ENCODE peak calls at places on chromosomes 11 and 22, in eight cellular contexts. O is GM23248, B is neural progenitor cell, U is HCT116, G is OCI-LY7, K is hepatocyte, I is MM.1S, H is GM23338. C is an unnamed sample. For H3K4me1, the result is how much of the 10 kb centered on the place peaks cover.

GRCh38 chr22:32661296-32661695 is 140.2 kb upstream of the TIMP3 start:
- DNase-seq in O (peak), B (no peak), U (no peak), G (no peak), K (peak), I (no peak), H (no peak), C (no peak)

GRCh38 chr22:45242778-45243191 is 2.1 kb upstream of the KIAA0930 start:
- DNase-seq in O (no peak), B (no peak), U (no peak), G (no peak), K (no peak), I (no peak), H (peak), C (peak)

GRCh38 chr22:19524170-19525115 is at the start of gene CLDN5:
- DNase-seq in O (peak), B (peak), U (no peak), G (no peak), K (no peak), I (no peak), H (peak), C (no peak)

GRCh38 chr11:5004429-5005274 is 10.0 kb downstream of the OR51L1 start:
- DNase-seq in O (peak), B (peak), U (peak), G (peak), K (peak), I (peak), H (peak), C (peak)

GRCh38 chr11:112524808-112525207 is 264.1 kb upstream of the PLET1 start:
- DNase-seq in O (peak), B (no peak), U (no peak), G (no peak), K (no peak), I (no peak), H (no peak), C (no peak)

GRCh38 chr11:72703281-72704008 is 29.2 kb upstream of the PDE2A start:
- DNase-seq in O (peak), B (peak), U (no peak), G (no peak), K (peak), I (no peak), H (no peak), C (no peak)

GRCh38 chr11:1640076-1640946 is 10.7 kb downstream of the KRTAP5-5 start:
- DNase-seq in O (peak), B (peak), U (no peak), G (peak), K (peak), I (peak), H (peak), C (peak)

GRCh38 chr11:3939211-3939610 is 83.7 kb downstream of the STIM1 start:
- DNase-seq in O (peak), B (no peak), U (no peak), G (no peak), K (no peak), I (peak), H (no peak), C (no peak)

GRCh38 chr11:119741369-119742262 is 12.6 kb upstream of the NECTIN1 start:
- DNase-seq in O (peak), B (peak), U (no peak), G (peak), K (peak), I (peak), H (peak), C (peak)

GRCh38 chr11:78987748-78988147 is 413.1 kb upstream of the NARS2 start:
- DNase-seq in O (no peak), B (no peak), U (no peak), G (no peak), K (no peak), I (no peak), H (no peak), C (no peak)

GRCh38 chr11:80007616-80008015 is 566.8 kb upstream of the TENM4 start:
- DNase-seq in O (no peak), B (no peak), U (no peak), G (no peak), K (no peak), I (no peak), H (no peak), C (no peak)
- TF ChIP-seq EZH2phosphoT487 in O (no peak), B (no peak), U (no peak), G (no peak), K (no peak), I (no peak), H (no peak), C (no peak)

DNA sequence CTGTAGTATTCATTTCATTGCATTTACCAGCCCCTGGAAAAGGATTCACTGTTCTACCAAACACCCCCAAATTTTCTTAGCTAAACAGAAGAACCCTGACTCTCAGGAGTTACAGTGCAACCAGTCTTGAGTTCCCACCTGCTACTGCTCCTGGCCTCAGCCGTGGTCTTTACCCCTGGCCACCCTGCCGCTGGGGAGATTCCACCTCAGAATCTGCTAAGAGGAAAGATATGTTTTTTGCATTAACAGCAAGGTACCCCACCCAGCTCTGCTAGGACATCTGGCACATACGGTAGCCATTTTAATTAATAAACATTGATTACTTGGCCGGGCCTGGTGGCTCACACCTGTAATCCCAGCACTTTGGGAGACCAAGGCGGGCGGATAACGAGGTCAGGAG is 9.0 kb downstream of the JAML start:
- DNase-seq in O (no peak), B (no peak), U (no peak), G (no peak), K (no peak), I (no peak), H (no peak), C (no peak)
- H3K4me1 ChIP-seq in O (under half), B (under half), U (under half), G (under half), K (under half), I (under half), H (under half), C (under half)

GRCh38 chr11:12088047-12088481 is 22.3 kb upstream of the MICAL2 start:
- DNase-seq in O (peak), B (no peak), U (no peak), G (no peak), K (no peak), I (no peak), H (no peak), C (peak)

GRCh38 chr11:12085371-12086251 is 24.8 kb upstream of the MICAL2 start:
- DNase-seq in O (peak), B (no peak), U (no peak), G (no peak), K (no peak), I (no peak), H (no peak), C (no peak)

GRCh38 chr11:12087075-12087775 is 23.2 kb upstream of the MICAL2 start:
- DNase-seq in O (peak), B (no peak), U (peak), G (no peak), K (no peak), I (peak), H (peak), C (peak)

GRCh38 chr11:12088531-12088930 is 21.9 kb upstream of the MICAL2 start:
- DNase-seq in O (no peak), B (no peak), U (no peak), G (no peak), K (no peak), I (no peak), H (no peak), C (no peak)

GRCh38 chr11:12086271-12087074 is 23.9 kb upstream of the MICAL2 start:
- DNase-seq in O (peak), B (no peak), U (peak), G (no peak), K (peak), I (no peak), H (no peak), C (peak)
- TF ChIP-seq EZH2phosphoT487 in O (no peak), B (no peak), U (no peak), G (no peak), K (no peak), I (no peak), H (no peak), C (no peak)

GRCh38 chr22:46590334-46590733 is 29.9 kb upstream of the GRAMD4 start:
- DNase-seq in O (no peak), B (peak), U (no peak), G (no peak), K (peak), I (no peak), H (no peak), C (no peak)

GRCh38 chr22:46592390-46592872 is 27.8 kb upstream of the GRAMD4 start:
- DNase-seq in O (peak), B (peak), U (no peak), G (peak), K (no peak), I (peak), H (no peak), C (peak)

GRCh38 chr22:46589871-46590271 is 30.3 kb upstream of the GRAMD4 start:
- DNase-seq in O (no peak), B (peak), U (no peak), G (no peak), K (peak), I (no peak), H (no peak), C (no peak)

GRCh38 chr22:46593211-46593676 is 26.9 kb upstream of the GRAMD4 start:
- DNase-seq in O (no peak), B (peak), U (no peak), G (peak), K (no peak), I (no peak), H (no peak), C (no peak)

DNA sequence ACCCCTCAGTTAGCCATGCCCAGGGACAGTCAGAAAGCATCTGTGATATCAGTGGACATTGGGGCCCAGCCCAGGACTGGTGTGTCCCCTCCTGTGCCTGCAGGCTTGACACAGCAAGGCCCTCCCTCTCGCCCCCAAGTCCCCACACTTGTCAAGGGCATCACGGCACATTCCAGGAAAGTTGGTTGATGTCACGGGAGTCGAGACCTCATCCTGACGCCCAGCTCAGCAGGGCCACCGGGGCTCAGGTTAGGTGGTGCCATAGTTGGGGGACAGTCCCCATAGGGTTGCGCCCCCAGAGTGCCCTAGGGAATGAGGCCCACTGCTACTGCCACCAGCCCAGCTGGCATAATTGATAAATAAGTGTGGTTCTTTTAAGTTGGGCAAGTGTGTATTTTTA is 28.3 kb upstream of the GRAMD4 start:
- DNase-seq in O (no peak), B (peak), U (no peak), G (no peak), K (no peak), I (no peak), H (no peak), C (no peak)
- H3K4me1 ChIP-seq in O (under half), B (under half), U (under half), G (half or more), K (under half), I (under half), H (under half), C (under half)

DNA sequence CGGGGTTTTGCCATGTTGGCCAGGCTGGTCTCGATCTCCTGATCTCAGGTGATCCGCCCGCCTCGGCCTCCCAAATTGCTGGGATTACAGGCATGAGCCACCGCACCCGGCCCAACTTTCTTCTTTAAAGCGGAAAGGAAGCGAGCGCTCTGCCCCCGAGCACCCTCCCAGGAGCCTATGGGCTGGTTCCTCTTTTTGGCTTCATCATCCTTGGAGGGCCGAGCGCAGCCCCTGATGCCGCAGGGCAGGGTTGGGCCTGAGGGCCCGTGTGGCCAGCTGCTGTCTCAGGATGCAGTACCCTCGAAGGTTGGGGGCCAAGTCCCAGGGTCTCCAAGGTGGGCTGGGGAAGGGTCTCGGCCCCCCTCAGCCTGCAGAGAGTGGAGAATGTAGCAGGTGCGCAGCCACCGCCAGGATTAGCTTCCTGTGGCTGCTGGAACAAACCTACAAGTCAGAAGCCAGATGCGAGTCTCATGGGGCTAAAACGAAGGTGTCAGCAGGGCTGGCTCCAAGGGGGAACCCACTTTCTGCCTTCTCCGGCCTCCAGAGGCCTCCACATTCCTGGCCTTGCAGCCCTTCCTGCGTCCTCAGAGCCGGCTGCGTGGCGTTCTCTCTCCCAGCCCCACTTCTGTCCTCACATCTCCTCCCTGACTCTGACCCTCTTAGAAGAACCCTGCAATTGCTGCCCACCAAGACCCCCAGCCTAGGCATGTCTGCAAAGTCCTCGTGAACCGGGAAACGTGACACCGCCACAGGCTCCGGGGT is 2.9 kb downstream of the PANX2 start:
- DNase-seq in O (no peak), B (no peak), U (no peak), G (peak), K (no peak), I (no peak), H (no peak), C (no peak)
- TF ChIP-seq EZH2phosphoT487 in O (no peak), B (no peak), U (no peak), G (no peak), K (no peak), I (no peak), H (no peak), C (no peak)

C was measured in PC-3.